ENCODE peak calls at places on chromosomes 13 and 19, in ten cellular contexts. Y is body of pancreas, D is IMR-90, K is stomach, P is H1, S is tibial nerve, X is GM12892, Q is transverse colon, B is uterus, C is lower leg skin. M is an unnamed sample.

GRCh38 chr19:21197589-21198295 is 55.9 kb downstream of the ZNF431 start:
- DNase-seq in K (no peak), P (no peak), C (no peak), D (peak; percentile 3), X (no peak), Q (no peak), S (no peak), Y (no peak), B (no peak), M (no peak)

GRCh38 chr19:54418030-54418929 is 3.0 kb downstream of the TTYH1 start:
- DNase-seq in C (no peak), X (no peak), P (no peak), B (no peak), Y (no peak), Q (no peak), S (no peak), K (no peak), D (peak; percentile 19), M (no peak)

GRCh38 chr13:96229356-96229755 is 139.4 kb downstream of the HS6ST3 start:
- DNase-seq in K (no peak), S (no peak), D (no peak), Y (no peak), B (no peak), Q (no peak), X (no peak), P (peak; percentile 17), C (no peak), M (peak; percentile 3)

GRCh38 chr19:17553256-17553655 is 2.2 kb upstream of the COLGALT1 start:
- DNase-seq in D (peak; percentile 95), X (no peak), B (peak; percentile 76), Q (peak; percentile 46), Y (no peak), S (peak; percentile 54), P (no peak), C (peak; percentile 86), K (no peak), M (no peak)

GRCh38 chr19:11659612-11660011 is 62.3 kb downstream of the ZNF627 start:
- DNase-seq in P (no peak), D (peak; percentile 12), Q (no peak), K (no peak), X (no peak), B (no peak), S (no peak), C (no peak), Y (no peak), M (no peak)

GRCh38 chr19:11551603-11552235 is 7.3 kb downstream of the ELOF1 start:
- DNase-seq in D (no peak), Q (peak; percentile 26), B (peak; percentile 76), Y (no peak), X (no peak), P (no peak), K (no peak), C (no peak), S (no peak), M (no peak)

GRCh38 chr19:19064811-19065745 is 1.3 kb downstream of the SLC25A42 start:
- DNase-seq in C (no peak), X (no peak), Y (no peak), S (no peak), D (no peak), B (no peak), Q (peak; percentile 36), K (no peak), P (no peak), M (no peak)

GRCh38 chr13:108213946-108214345 is 1.4 kb downstream of the LIG4 start:
- DNase-seq in D (peak; percentile 31), Y (no peak), K (no peak), X (no peak), S (no peak), Q (no peak), B (no peak), C (no peak), P (no peak), M (no peak)

GRCh38 chr13:21330126-21330861 is 128.8 kb downstream of the ZDHHC20 start:
- DNase-seq in C (no peak), X (no peak), Y (no peak), S (no peak), Q (no peak), B (no peak), K (no peak), D (peak; percentile 57), P (no peak), M (no peak)

GRCh38 chr19:12946092-12946845 is 607 bp downstream of the RAD23A start:
- DNase-seq in K (peak; percentile 77), X (peak; percentile 54), P (peak; percentile 68), C (no peak), D (peak; percentile 80), Q (peak; percentile 74), B (peak; percentile 72), Y (peak; percentile 69), S (no peak), M (no peak)

GRCh38 chr13:44180876-44181536 is 192.6 kb upstream of the SERP2 start:
- DNase-seq in Y (no peak), X (no peak), K (no peak), P (no peak), C (no peak), S (no peak), D (no peak), Q (no peak), B (no peak), M (no peak)

GRCh38 chr19:55376381-55376933 is at the start of gene TMEM190:
- DNase-seq in P (no peak), B (no peak), K (no peak), Q (no peak), S (no peak), C (no peak), Y (no peak), D (no peak), X (no peak), M (no peak)

GRCh38 chr19:51644636-51645271 is 1.9 kb downstream of the SIGLEC14 start:
- DNase-seq in Q (no peak), K (no peak), X (no peak), Y (no peak), S (no peak), D (no peak), C (no peak), P (no peak), B (no peak), M (no peak)

GRCh38 chr19:2543463-2544442 is 67.8 kb downstream of the GADD45B start:
- DNase-seq in S (peak; percentile 91), C (peak; percentile 91), K (peak; percentile 91), X (peak; percentile 63), D (peak; percentile 98), P (peak; percentile 81), Q (peak; percentile 90), B (peak; percentile 91), Y (peak; percentile 94), M (peak; percentile 97)
- TF ChIP-seq POLR2A in S (peak; percentile 53), C (no peak), K (no peak), X (no peak), D (no peak), P (peak; percentile 81), Q (peak; percentile 46), B (peak; percentile 54), Y (peak; percentile 76), M (peak; percentile 64)

GRCh38 chr19:35648017-35648961 is at the start of gene COX6B1:
- DNase-seq in Q (peak; percentile 96), C (peak; percentile 96), S (peak; percentile 83), Y (peak; percentile 93), X (peak; percentile 96), K (peak; percentile 94), D (peak; percentile 96), P (peak; percentile 88), B (peak; percentile 92), M (peak; percentile 99)
- TF ChIP-seq POLR2A in Q (peak; percentile 95), C (peak; percentile 12), S (peak; percentile 61), Y (peak; percentile 90), X (peak; percentile 92), K (no peak), D (peak; percentile 60), P (peak; percentile 83), B (peak; percentile 46), M (peak; percentile 80)

GRCh38 chr13:98484289-98485219 is 92.4 kb downstream of the STK24 start:
- DNase-seq in X (no peak), C (peak; percentile 91), Q (peak; percentile 90), D (peak; percentile 95), K (peak; percentile 85), Y (peak; percentile 84), B (peak; percentile 69), S (no peak), P (no peak), M (peak; percentile 99)
- TF ChIP-seq POLR2A in X (no peak), C (no peak), Q (peak; percentile 10), D (peak; percentile 47), K (no peak), Y (peak; percentile 62), B (peak; percentile 6), S (no peak), P (no peak), M (peak; percentile 25)

DNA sequence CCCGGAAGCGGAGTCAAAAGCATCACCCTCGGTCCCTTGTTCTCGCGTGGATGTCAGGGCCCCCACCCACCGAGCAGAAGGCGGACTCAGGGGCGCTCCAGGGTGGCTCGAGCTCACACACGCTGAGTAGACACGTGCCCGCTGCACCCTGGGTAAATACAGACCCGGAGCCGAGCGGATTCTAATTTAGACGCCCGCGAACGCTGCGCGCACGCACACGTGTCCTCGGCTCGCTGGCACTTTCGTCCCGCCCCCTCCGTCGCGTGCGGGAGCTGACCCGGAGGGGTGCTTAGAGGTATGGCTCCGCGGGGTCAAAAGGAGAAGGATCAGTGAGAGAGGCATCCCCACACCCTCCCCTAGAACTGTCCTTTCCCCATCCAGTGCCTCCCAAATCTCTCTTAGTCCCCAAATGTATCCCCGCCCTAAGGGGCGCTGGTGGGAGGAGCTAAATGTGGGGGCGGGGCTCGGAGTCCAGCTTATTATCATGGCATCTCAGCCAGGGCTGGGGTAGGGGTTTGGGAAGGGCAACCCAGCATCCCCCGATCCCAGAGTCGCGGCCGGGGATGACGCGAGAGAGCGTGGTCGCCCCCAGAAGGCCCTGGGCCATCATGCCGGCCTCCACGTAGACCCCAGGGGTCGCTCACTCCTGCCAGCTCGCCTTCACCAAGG is 451 bp upstream of the ICAM5 start:
- DNase-seq in X (no peak), B (no peak), K (peak; percentile 37), D (peak; percentile 54), S (no peak), Q (peak; percentile 56), P (no peak), C (no peak), Y (no peak), M (peak; percentile 61)
- TF ChIP-seq POLR2A in X (no peak), B (no peak), K (no peak), D (no peak), S (no peak), Q (no peak), P (no peak), C (no peak), Y (no peak), M (no peak)

GRCh38 chr13:99605417-99606321 is 104.4 kb downstream of the TM9SF2 start:
- DNase-seq in X (peak; percentile 40), D (no peak), P (no peak), S (no peak), Y (peak; percentile 68), Q (peak; percentile 75), K (peak; percentile 50), B (peak; percentile 31), C (peak; percentile 27), M (peak; percentile 65)
- TF ChIP-seq POLR2A in X (no peak), D (no peak), P (no peak), S (no peak), Y (peak; percentile 34), Q (no peak), K (no peak), B (no peak), C (no peak), M (no peak)

M was measured in H54.